ENCODE peak calls at places on chromosomes 6 and 20, in nine cellular contexts. One of them, this sample, is unnamed.

GRCh38 chr6:3228791-3229565 is 1.5 kb upstream of the TUBB2B start:
- DNase-seq in mesothelial cell of epicardium: peak
- DNase-seq in HEK293T: no peak
- DNase-seq in skeletal muscle cell: no peak
- DNase-seq in NCI-H510A treated with DMSO at 0.1 percent for 48 hours: peak
- DNase-seq in heart left ventricle: no peak
- DNase-seq in hypothalamus: no peak
- DNase-seq in amygdala: no peak
- DNase-seq in endothelial cell: peak
- DNase-seq in this sample: peak

GRCh38 chr20:12410783-12411182 is 493.1 kb downstream of the BTBD3 start:
- DNase-seq in mesothelial cell of epicardium: no peak
- DNase-seq in HEK293T: no peak
- DNase-seq in skeletal muscle cell: no peak
- DNase-seq in NCI-H510A treated with DMSO at 0.1 percent for 48 hours: no peak
- DNase-seq in heart left ventricle: no peak
- DNase-seq in hypothalamus: no peak
- DNase-seq in amygdala: no peak
- DNase-seq in endothelial cell: no peak
- DNase-seq in this sample: no peak

GRCh38 chr6:32151131-32151884 is 431 bp downstream of the PRRT1 start:
- DNase-seq in mesothelial cell of epicardium: no peak
- DNase-seq in HEK293T: no peak
- DNase-seq in skeletal muscle cell: no peak
- DNase-seq in NCI-H510A treated with DMSO at 0.1 percent for 48 hours: no peak
- DNase-seq in heart left ventricle: no peak
- DNase-seq in hypothalamus: no peak
- DNase-seq in amygdala: no peak
- DNase-seq in endothelial cell: no peak
- DNase-seq in this sample: no peak

GRCh38 chr20:7308163-7308562 is 540.7 kb downstream of the BMP2 start:
- DNase-seq in mesothelial cell of epicardium: no peak
- DNase-seq in HEK293T: no peak
- DNase-seq in skeletal muscle cell: no peak
- DNase-seq in NCI-H510A treated with DMSO at 0.1 percent for 48 hours: no peak
- DNase-seq in heart left ventricle: no peak
- DNase-seq in hypothalamus: no peak
- DNase-seq in amygdala: no peak
- DNase-seq in endothelial cell: no peak
- DNase-seq in this sample: no peak

GRCh38 chr20:46253391-46253790 is 54.9 kb downstream of the CDH22 start:
- DNase-seq in mesothelial cell of epicardium: no peak
- DNase-seq in HEK293T: peak
- DNase-seq in skeletal muscle cell: no peak
- DNase-seq in NCI-H510A treated with DMSO at 0.1 percent for 48 hours: peak
- DNase-seq in heart left ventricle: no peak
- DNase-seq in hypothalamus: no peak
- DNase-seq in amygdala: no peak
- DNase-seq in endothelial cell: peak
- DNase-seq in this sample: no peak

GRCh38 chr6:74277749-74278148 is 581.7 kb downstream of the CD109 start:
- DNase-seq in mesothelial cell of epicardium: peak
- DNase-seq in HEK293T: no peak
- DNase-seq in skeletal muscle cell: peak
- DNase-seq in NCI-H510A treated with DMSO at 0.1 percent for 48 hours: no peak
- DNase-seq in heart left ventricle: no peak
- DNase-seq in hypothalamus: no peak
- DNase-seq in amygdala: no peak
- DNase-seq in endothelial cell: no peak
- DNase-seq in this sample: peak

GRCh38 chr6:20861479-20861878 is 327.2 kb downstream of the CDKAL1 start:
- DNase-seq in mesothelial cell of epicardium: no peak
- DNase-seq in HEK293T: no peak
- DNase-seq in skeletal muscle cell: no peak
- DNase-seq in NCI-H510A treated with DMSO at 0.1 percent for 48 hours: no peak
- DNase-seq in heart left ventricle: peak
- DNase-seq in hypothalamus: no peak
- DNase-seq in amygdala: no peak
- DNase-seq in endothelial cell: no peak
- DNase-seq in this sample: no peak

GRCh38 chr20:63126876-63127699 is 88.8 kb downstream of the YTHDF1 start:
- DNase-seq in mesothelial cell of epicardium: peak
- DNase-seq in HEK293T: no peak
- DNase-seq in skeletal muscle cell: no peak
- DNase-seq in NCI-H510A treated with DMSO at 0.1 percent for 48 hours: no peak
- DNase-seq in heart left ventricle: peak
- DNase-seq in hypothalamus: no peak
- DNase-seq in amygdala: no peak
- DNase-seq in endothelial cell: no peak
- DNase-seq in this sample: no peak

GRCh38 chr6:88380083-88380482 is 213.9 kb upstream of the CNR1 start:
- DNase-seq in mesothelial cell of epicardium: no peak
- DNase-seq in HEK293T: no peak
- DNase-seq in skeletal muscle cell: peak
- DNase-seq in NCI-H510A treated with DMSO at 0.1 percent for 48 hours: no peak
- DNase-seq in heart left ventricle: peak
- DNase-seq in hypothalamus: peak
- DNase-seq in amygdala: no peak
- DNase-seq in endothelial cell: no peak
- DNase-seq in this sample: no peak

GRCh38 chr6:155473741-155474140 is 18.1 kb upstream of the NOX3 start:
- DNase-seq in mesothelial cell of epicardium: no peak
- DNase-seq in HEK293T: no peak
- DNase-seq in skeletal muscle cell: peak
- DNase-seq in NCI-H510A treated with DMSO at 0.1 percent for 48 hours: no peak
- DNase-seq in heart left ventricle: no peak
- DNase-seq in hypothalamus: no peak
- DNase-seq in amygdala: no peak
- DNase-seq in endothelial cell: no peak
- DNase-seq in this sample: no peak

GRCh38 chr20:29349836-29350235 is 1907.6 kb upstream of the DEFB115 start:
- DNase-seq in mesothelial cell of epicardium: no peak
- DNase-seq in HEK293T: no peak
- DNase-seq in skeletal muscle cell: no peak
- DNase-seq in NCI-H510A treated with DMSO at 0.1 percent for 48 hours: no peak
- DNase-seq in heart left ventricle: no peak
- DNase-seq in hypothalamus: no peak
- DNase-seq in amygdala: no peak
- DNase-seq in endothelial cell: no peak
- DNase-seq in this sample: no peak

GRCh38 chr20:33407796-33408195 is 6.5 kb upstream of the CDK5RAP1 start:
- DNase-seq in mesothelial cell of epicardium: no peak
- DNase-seq in HEK293T: no peak
- DNase-seq in skeletal muscle cell: no peak
- DNase-seq in NCI-H510A treated with DMSO at 0.1 percent for 48 hours: no peak
- DNase-seq in heart left ventricle: no peak
- DNase-seq in hypothalamus: no peak
- DNase-seq in amygdala: no peak
- DNase-seq in endothelial cell: no peak
- DNase-seq in this sample: no peak

GRCh38 chr6:148790817-148791216 is 44.0 kb downstream of the UST start:
- DNase-seq in mesothelial cell of epicardium: no peak
- DNase-seq in HEK293T: no peak
- DNase-seq in skeletal muscle cell: no peak
- DNase-seq in NCI-H510A treated with DMSO at 0.1 percent for 48 hours: no peak
- DNase-seq in heart left ventricle: no peak
- DNase-seq in hypothalamus: no peak
- DNase-seq in amygdala: no peak
- DNase-seq in endothelial cell: no peak
- DNase-seq in this sample: no peak

GRCh38 chr6:108364470-108364869 is 69.6 kb downstream of the AFG1L start:
- DNase-seq in mesothelial cell of epicardium: no peak
- DNase-seq in HEK293T: no peak
- DNase-seq in skeletal muscle cell: no peak
- DNase-seq in NCI-H510A treated with DMSO at 0.1 percent for 48 hours: no peak
- DNase-seq in heart left ventricle: no peak
- DNase-seq in hypothalamus: no peak
- DNase-seq in amygdala: no peak
- DNase-seq in endothelial cell: no peak
- DNase-seq in this sample: no peak

GRCh38 chr20:14561733-14562132 is 224.3 kb upstream of the FLRT3 start:
- DNase-seq in mesothelial cell of epicardium: no peak
- DNase-seq in HEK293T: no peak
- DNase-seq in skeletal muscle cell: no peak
- DNase-seq in NCI-H510A treated with DMSO at 0.1 percent for 48 hours: no peak
- DNase-seq in heart left ventricle: no peak
- DNase-seq in hypothalamus: no peak
- DNase-seq in amygdala: no peak
- DNase-seq in endothelial cell: no peak
- DNase-seq in this sample: no peak

GRCh38 chr6:27592481-27593199 is 119.7 kb upstream of the ZNF184 start:
- DNase-seq in mesothelial cell of epicardium: peak
- DNase-seq in HEK293T: peak
- DNase-seq in skeletal muscle cell: no peak
- DNase-seq in NCI-H510A treated with DMSO at 0.1 percent for 48 hours: peak
- DNase-seq in heart left ventricle: no peak
- DNase-seq in hypothalamus: no peak
- DNase-seq in amygdala: no peak
- DNase-seq in endothelial cell: peak
- DNase-seq in this sample: no peak

GRCh38 chr20:43949741-43950618 is 35.3 kb downstream of the TOX2 start:
- DNase-seq in mesothelial cell of epicardium: no peak
- DNase-seq in HEK293T: no peak
- DNase-seq in skeletal muscle cell: no peak
- DNase-seq in NCI-H510A treated with DMSO at 0.1 percent for 48 hours: no peak
- DNase-seq in heart left ventricle: peak
- DNase-seq in hypothalamus: no peak
- DNase-seq in amygdala: no peak
- DNase-seq in endothelial cell: no peak
- DNase-seq in this sample: no peak

GRCh38 chr6:104953410-104953953 is 3.4 kb upstream of the LIN28B start:
- DNase-seq in mesothelial cell of epicardium: peak
- DNase-seq in HEK293T: no peak
- DNase-seq in skeletal muscle cell: no peak
- DNase-seq in NCI-H510A treated with DMSO at 0.1 percent for 48 hours: no peak
- DNase-seq in heart left ventricle: no peak
- DNase-seq in hypothalamus: no peak
- DNase-seq in amygdala: no peak
- DNase-seq in endothelial cell: peak
- DNase-seq in this sample: no peak

GRCh38 chr6:7823552-7823951 is 87.0 kb downstream of the TXNDC5 start:
- DNase-seq in mesothelial cell of epicardium: no peak
- DNase-seq in HEK293T: no peak
- DNase-seq in skeletal muscle cell: no peak
- DNase-seq in NCI-H510A treated with DMSO at 0.1 percent for 48 hours: no peak
- DNase-seq in heart left ventricle: no peak
- DNase-seq in hypothalamus: no peak
- DNase-seq in amygdala: no peak
- DNase-seq in endothelial cell: no peak
- DNase-seq in this sample: no peak

GRCh38 chr6:43020847-43021246 is 576 bp upstream of the RRP36 start:
- DNase-seq in mesothelial cell of epicardium: no peak
- DNase-seq in HEK293T: peak
- DNase-seq in skeletal muscle cell: no peak
- DNase-seq in NCI-H510A treated with DMSO at 0.1 percent for 48 hours: peak
- DNase-seq in heart left ventricle: no peak
- DNase-seq in hypothalamus: no peak
- DNase-seq in amygdala: no peak
- DNase-seq in endothelial cell: no peak
- DNase-seq in this sample: no peak

GRCh38 chr20:22511943-22512910 is 72.1 kb downstream of the FOXA2 start:
- DNase-seq in mesothelial cell of epicardium: no peak
- DNase-seq in HEK293T: peak
- DNase-seq in skeletal muscle cell: no peak
- DNase-seq in NCI-H510A treated with DMSO at 0.1 percent for 48 hours: peak
- DNase-seq in heart left ventricle: no peak
- DNase-seq in hypothalamus: no peak
- DNase-seq in amygdala: no peak
- DNase-seq in endothelial cell: no peak
- DNase-seq in this sample: peak

GRCh38 chr20:44089987-44090674 is 96.9 kb downstream of the JPH2 start:
- DNase-seq in mesothelial cell of epicardium: no peak
- DNase-seq in HEK293T: peak
- DNase-seq in skeletal muscle cell: no peak
- DNase-seq in NCI-H510A treated with DMSO at 0.1 percent for 48 hours: peak
- DNase-seq in heart left ventricle: no peak
- DNase-seq in hypothalamus: no peak
- DNase-seq in amygdala: no peak
- DNase-seq in endothelial cell: no peak
- DNase-seq in this sample: no peak

GRCh38 chr6:146805546-146806325 is 207.0 kb downstream of the ADGB start:
- DNase-seq in mesothelial cell of epicardium: no peak
- DNase-seq in HEK293T: no peak
- DNase-seq in skeletal muscle cell: no peak
- DNase-seq in NCI-H510A treated with DMSO at 0.1 percent for 48 hours: no peak
- DNase-seq in heart left ventricle: no peak
- DNase-seq in hypothalamus: no peak
- DNase-seq in amygdala: no peak
- DNase-seq in endothelial cell: no peak
- DNase-seq in this sample: no peak

GRCh38 chr6:159038914-159039884 is 5.6 kb downstream of the TAGAP start:
- DNase-seq in mesothelial cell of epicardium: no peak
- DNase-seq in HEK293T: no peak
- DNase-seq in skeletal muscle cell: peak
- DNase-seq in NCI-H510A treated with DMSO at 0.1 percent for 48 hours: no peak
- DNase-seq in heart left ventricle: no peak
- DNase-seq in hypothalamus: no peak
- DNase-seq in amygdala: no peak
- DNase-seq in endothelial cell: no peak
- DNase-seq in this sample: no peak

GRCh38 chr6:96923871-96924493 is 546 bp upstream of the KLHL32 start:
- DNase-seq in mesothelial cell of epicardium: no peak
- DNase-seq in HEK293T: no peak
- DNase-seq in skeletal muscle cell: no peak
- DNase-seq in NCI-H510A treated with DMSO at 0.1 percent for 48 hours: peak
- DNase-seq in heart left ventricle: no peak
- DNase-seq in hypothalamus: peak
- DNase-seq in amygdala: no peak
- DNase-seq in endothelial cell: no peak
- DNase-seq in this sample: peak

GRCh38 chr6:144150673-144151009 is 324 bp downstream of the STX11 start:
- DNase-seq in mesothelial cell of epicardium: no peak
- DNase-seq in HEK293T: peak
- DNase-seq in skeletal muscle cell: no peak
- DNase-seq in NCI-H510A treated with DMSO at 0.1 percent for 48 hours: no peak
- DNase-seq in heart left ventricle: peak
- DNase-seq in hypothalamus: no peak
- DNase-seq in amygdala: no peak
- DNase-seq in endothelial cell: peak
- DNase-seq in this sample: no peak

GRCh38 chr6:15555101-15556038 is 107.5 kb downstream of the DTNBP1 start:
- DNase-seq in mesothelial cell of epicardium: no peak
- DNase-seq in HEK293T: no peak
- DNase-seq in skeletal muscle cell: no peak
- DNase-seq in NCI-H510A treated with DMSO at 0.1 percent for 48 hours: no peak
- DNase-seq in heart left ventricle: no peak
- DNase-seq in hypothalamus: no peak
- DNase-seq in amygdala: no peak
- DNase-seq in endothelial cell: no peak
- DNase-seq in this sample: no peak

GRCh38 chr6:11207199-11207968 is 25.1 kb downstream of the NEDD9 start:
- DNase-seq in mesothelial cell of epicardium: no peak
- DNase-seq in HEK293T: no peak
- DNase-seq in skeletal muscle cell: peak
- DNase-seq in NCI-H510A treated with DMSO at 0.1 percent for 48 hours: no peak
- DNase-seq in heart left ventricle: peak
- DNase-seq in hypothalamus: no peak
- DNase-seq in amygdala: no peak
- DNase-seq in endothelial cell: no peak
- DNase-seq in this sample: no peak

GRCh38 chr6:24574809-24575208 is 71.2 kb downstream of the KIAA0319 start:
- DNase-seq in mesothelial cell of epicardium: no peak
- DNase-seq in HEK293T: no peak
- DNase-seq in skeletal muscle cell: no peak
- DNase-seq in NCI-H510A treated with DMSO at 0.1 percent for 48 hours: no peak
- DNase-seq in heart left ventricle: no peak
- DNase-seq in hypothalamus: no peak
- DNase-seq in amygdala: no peak
- DNase-seq in endothelial cell: no peak
- DNase-seq in this sample: no peak

GRCh38 chr6:20102674-20103073 is 109.6 kb downstream of the MBOAT1 start:
- DNase-seq in mesothelial cell of epicardium: no peak
- DNase-seq in HEK293T: no peak
- DNase-seq in skeletal muscle cell: no peak
- DNase-seq in NCI-H510A treated with DMSO at 0.1 percent for 48 hours: no peak
- DNase-seq in heart left ventricle: no peak
- DNase-seq in hypothalamus: no peak
- DNase-seq in amygdala: no peak
- DNase-seq in endothelial cell: no peak
- DNase-seq in this sample: no peak

GRCh38 chr6:164099535-164099982 is 685.0 kb downstream of the QKI start:
- DNase-seq in mesothelial cell of epicardium: no peak
- DNase-seq in HEK293T: no peak
- DNase-seq in skeletal muscle cell: no peak
- DNase-seq in NCI-H510A treated with DMSO at 0.1 percent for 48 hours: no peak
- DNase-seq in heart left ventricle: no peak
- DNase-seq in hypothalamus: no peak
- DNase-seq in amygdala: no peak
- DNase-seq in endothelial cell: no peak
- DNase-seq in this sample: no peak

This sample was measured in NCI-H2029 treated with DMSO at 0.1 percent for 48 hours.